ENCODE peak calls at places on chromosomes 13 and 19, in seven cellular contexts. A is left ventricle myocardium inferior, H is thoracic aorta, D is heart right ventricle, F is iPS DF 6.9, J is GM23248, B is PC-3. P is an unnamed sample.

GRCh38 chr13:99426426-99426825 is 74.8 kb upstream of the TM9SF2 start:
- DNase-seq in B (no peak), F (no peak), H (no peak), D (no peak), J (peak; percentile 12), A (no peak), P (no peak)

GRCh38 chr19:43774103-43774939 is 6.5 kb downstream of the KCNN4 start:
- DNase-seq in D (peak; percentile 59), A (peak; percentile 68), J (peak; percentile 79), H (no peak), B (no peak), F (no peak), P (peak; percentile 74)

GRCh38 chr19:793775-794174 is 3.5 kb upstream of the PTBP1 start:
- DNase-seq in D (no peak), J (no peak), H (no peak), A (no peak), B (no peak), F (no peak), P (no peak)

GRCh38 chr19:1037553-1038115 is 2.3 kb upstream of the ABCA7 start:
- DNase-seq in F (no peak), B (no peak), D (no peak), H (no peak), A (no peak), J (no peak), P (no peak)

GRCh38 chr13:52026246-52026626 is 1.7 kb downstream of the UTP14C start:
- DNase-seq in J (no peak), D (no peak), F (peak; percentile 25), A (no peak), H (no peak), B (no peak), P (no peak)

GRCh38 chr19:48403606-48404005 is 10.1 kb downstream of the GRIN2D start:
- DNase-seq in J (peak; percentile 65), B (peak; percentile 49), H (no peak), F (no peak), D (peak; percentile 69), A (no peak), P (no peak)

GRCh38 chr13:73421310-73421912 is 362.6 kb downstream of the KLF5 start:
- DNase-seq in A (no peak), F (no peak), J (peak; percentile 8), D (no peak), H (no peak), B (peak; percentile 96), P (no peak)

GRCh38 chr13:25281193-25281936 is 5.9 kb downstream of the MTMR6 start:
- DNase-seq in D (no peak), A (no peak), H (no peak), F (no peak), B (no peak), J (no peak), P (no peak)

GRCh38 chr13:53694814-53695533 is 666.4 kb downstream of the OLFM4 start:
- DNase-seq in H (no peak), J (no peak), D (no peak), A (no peak), F (no peak), B (no peak), P (no peak)

GRCh38 chr13:21884299-21884878 is 213.5 kb downstream of the FGF9 start:
- DNase-seq in F (no peak), J (no peak), B (no peak), H (no peak), D (no peak), A (no peak), P (no peak)
- H3K27ac ChIP-seq in F (no peak overlapping the region), J (no peak overlapping the region), B (no peak overlapping the region), H (no peak overlapping the region), D (no peak overlapping the region), A (no peak overlapping the region), P (no peak overlapping the region)

DNA sequence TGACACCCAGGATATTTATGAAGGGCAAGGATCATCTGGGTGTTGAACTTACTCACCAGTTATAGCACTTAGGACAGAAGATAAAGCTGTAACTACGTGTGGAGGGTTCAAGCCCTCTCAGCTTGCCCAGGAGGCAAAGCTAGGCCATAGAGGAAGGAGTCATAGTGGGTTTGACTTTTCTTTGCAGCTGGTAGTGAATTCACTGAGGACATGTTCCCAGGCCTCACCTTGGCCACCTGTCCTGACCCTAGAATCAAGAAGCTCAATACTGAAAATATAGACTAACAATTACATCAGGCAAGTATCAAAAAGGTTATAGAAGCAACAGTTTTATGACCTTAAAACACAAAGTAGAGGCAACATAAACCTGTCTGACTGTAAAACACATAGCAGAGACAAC is 1207.7 kb downstream of the SLITRK1 start:
- DNase-seq in D (no peak), A (no peak), J (no peak), F (no peak), B (no peak), H (no peak), P (no peak)
- H3K4me3 ChIP-seq in D (no peak overlapping the region), A (no peak overlapping the region), J (no peak overlapping the region), F (no peak overlapping the region), B (no peak overlapping the region), H (no peak overlapping the region), P (no peak overlapping the region)

GRCh38 chr19:3041302-3041701 is 12.2 kb upstream of the TLE2 start:
- DNase-seq in F (no peak), B (no peak), H (no peak), D (no peak), J (no peak), A (no peak), P (no peak)
- H3K27ac ChIP-seq in F (no peak overlapping the region), B (no peak overlapping the region), H (no peak overlapping the region), D (no peak overlapping the region), J (no peak overlapping the region), A (no peak overlapping the region), P (no peak overlapping the region)

DNA sequence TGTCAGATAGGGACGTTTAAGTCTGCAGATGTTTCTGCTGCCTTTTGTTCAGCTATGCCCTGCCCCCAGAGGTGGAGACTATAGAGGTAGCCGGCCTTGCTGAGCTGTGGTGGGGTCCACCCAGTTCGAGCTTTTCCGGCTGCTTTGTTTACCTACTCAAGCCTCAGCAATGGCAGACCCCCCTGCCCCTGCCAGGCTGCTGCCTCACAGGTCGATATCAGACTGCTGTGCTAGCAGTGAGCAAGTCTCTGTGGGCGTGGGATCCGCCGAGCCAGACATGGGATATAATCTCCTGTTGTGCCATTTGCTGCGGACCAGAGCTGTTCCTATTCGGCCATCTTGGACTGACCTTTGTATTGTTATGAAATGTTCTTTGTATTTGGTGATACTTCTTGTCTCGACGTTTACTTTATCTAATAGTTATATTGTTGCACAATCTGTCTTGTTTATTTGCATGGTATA is 46.3 kb downstream of the NBEA start:
- DNase-seq in A (no peak), J (no peak), B (no peak), H (no peak), D (no peak), F (no peak), P (no peak)
- H3K4me3 ChIP-seq in A (no peak overlapping the region), J (no peak overlapping the region), B (no peak overlapping the region), H (no peak overlapping the region), D (no peak overlapping the region), F (no peak overlapping the region), P (no peak overlapping the region)

GRCh38 chr19:47110521-47111080 is 3.0 kb downstream of the ZC3H4 start:
- DNase-seq in J (peak; percentile 25), D (no peak), A (no peak), F (no peak), H (no peak), B (peak; percentile 26), P (no peak)

GRCh38 chr19:47111081-47111589 is 2.4 kb downstream of the ZC3H4 start:
- DNase-seq in J (peak; percentile 43), B (no peak), F (no peak), H (no peak), A (no peak), D (peak; percentile 34), P (peak; percentile 41)

GRCh38 chr19:47109177-47109540 is 4.4 kb downstream of the ZC3H4 start:
- DNase-seq in B (no peak), F (no peak), H (no peak), J (no peak), D (no peak), A (no peak), P (no peak)

GRCh38 chr19:47107953-47108746 is 5.4 kb downstream of the ZC3H4 start:
- DNase-seq in F (no peak), B (peak; percentile 32), A (no peak), D (no peak), H (no peak), J (peak; percentile 55), P (no peak)

GRCh38 chr19:47109541-47110375 is 3.8 kb downstream of the ZC3H4 start:
- DNase-seq in D (no peak), F (no peak), J (peak; percentile 60), A (no peak), H (no peak), B (peak; percentile 14), P (no peak)
- H3K27ac ChIP-seq in D (peak overlapping the region; percentile 100), F (no peak overlapping the region), J (peak overlapping the region; percentile 96), A (peak overlapping the region; percentile 100), H (peak overlapping the region; percentile 100), B (peak overlapping the region; percentile 99), P (peak overlapping the region; percentile 99)

GRCh38 chr19:47133021-47133471 is 2.4 kb downstream of the SAE1 start:
- DNase-seq in B (no peak), A (no peak), J (no peak), H (no peak), D (no peak), F (no peak), P (no peak)
- H3K4me3 ChIP-seq in B (peak overlapping the region; percentile 99), A (no peak overlapping the region), J (peak overlapping the region; percentile 97), H (no peak overlapping the region), D (no peak overlapping the region), F (no peak overlapping the region), P (no peak overlapping the region)

DNA sequence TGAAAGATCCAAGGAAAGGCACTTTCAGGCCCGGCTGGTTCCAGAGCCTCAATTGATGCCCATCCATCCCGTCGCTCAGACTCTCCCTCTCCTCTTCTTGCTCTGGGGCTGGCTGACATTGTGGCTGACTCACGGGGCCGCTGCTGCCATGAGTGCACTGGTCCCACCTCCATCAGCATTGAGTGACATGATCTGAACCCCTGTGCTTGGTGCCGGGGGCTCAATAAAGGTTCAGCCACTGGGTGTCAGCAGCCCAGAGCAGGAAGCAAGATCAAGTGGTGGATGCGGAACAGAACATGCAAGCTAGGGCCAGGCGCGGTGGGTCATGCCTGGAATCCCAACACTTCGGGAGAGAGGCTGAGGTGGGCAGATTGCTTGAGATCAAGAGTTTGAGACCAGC is 39.5 kb downstream of the COMP start:
- DNase-seq in F (no peak), H (no peak), A (no peak), J (no peak), B (no peak), D (no peak), P (no peak)
- H3K27ac ChIP-seq in F (no peak overlapping the region), H (no peak overlapping the region), A (no peak overlapping the region), J (no peak overlapping the region), B (no peak overlapping the region), D (no peak overlapping the region), P (no peak overlapping the region)

GRCh38 chr19:31347356-31347755 is 1.9 kb downstream of the TSHZ3 start:
- DNase-seq in J (peak; percentile 22), A (no peak), F (no peak), D (no peak), H (no peak), B (no peak), P (no peak)
- H3K4me3 ChIP-seq in J (peak overlapping the region; percentile 98), A (peak overlapping the region; percentile 96), F (no peak overlapping the region), D (peak overlapping the region; percentile 92), H (peak overlapping the region; percentile 99), B (no peak overlapping the region), P (peak overlapping the region; percentile 61)

P was measured in ovary.